ENCODE peak calls at places on chromosomes 13 and 19, in five cellular contexts. L is AG04450, F is AG04449, C is endodermal cell, J is choroid plexus epithelial cell. S is an unnamed sample.

GRCh38 chr19:3029070-3029923 is at the start of gene TLE2:
- DNase-seq in L (no peak), F (no peak), C (peak; percentile 70), J (no peak), S (no peak)

GRCh38 chr19:48053076-48053475 is 9.2 kb upstream of the CABP5 start:
- DNase-seq in L (no peak), F (no peak), C (no peak), J (no peak), S (no peak)

GRCh38 chr13:102273111-102273510 is 128.7 kb downstream of the FGF14 start:
- DNase-seq in L (no peak), F (no peak), C (no peak), J (no peak), S (no peak)

GRCh38 chr13:78029891-78030290 is 111.3 kb upstream of the EDNRB start:
- DNase-seq in L (no peak), F (no peak), C (no peak), J (no peak), S (no peak)

GRCh38 chr13:107665926-107666458 is 549.3 kb downstream of the LIG4 start:
- DNase-seq in L (no peak), F (no peak), C (no peak), J (no peak), S (no peak)

GRCh38 chr13:32408999-32409313 is 19.0 kb downstream of the N4BP2L1 start:
- DNase-seq in L (no peak), F (no peak), C (no peak), J (no peak), S (peak; percentile 11)

GRCh38 chr13:30421093-30422055 is 919 bp upstream of the UBE2L5 start:
- DNase-seq in L (peak; percentile 54), F (no peak), C (peak; percentile 87), J (peak; percentile 78), S (peak; percentile 87)

GRCh38 chr19:8449830-8450229 is 5.1 kb downstream of the HNRNPM start:
- DNase-seq in L (no peak), F (no peak), C (peak; percentile 63), J (no peak), S (no peak)

GRCh38 chr19:35274323-35274722 is 5.6 kb downstream of the USF2 start:
- DNase-seq in L (no peak), F (no peak), C (no peak), J (no peak), S (no peak)

GRCh38 chr13:69468624-69469023 is 639.0 kb upstream of the ATXN8OS start:
- DNase-seq in L (no peak), F (no peak), C (no peak), J (no peak), S (no peak)

DNA sequence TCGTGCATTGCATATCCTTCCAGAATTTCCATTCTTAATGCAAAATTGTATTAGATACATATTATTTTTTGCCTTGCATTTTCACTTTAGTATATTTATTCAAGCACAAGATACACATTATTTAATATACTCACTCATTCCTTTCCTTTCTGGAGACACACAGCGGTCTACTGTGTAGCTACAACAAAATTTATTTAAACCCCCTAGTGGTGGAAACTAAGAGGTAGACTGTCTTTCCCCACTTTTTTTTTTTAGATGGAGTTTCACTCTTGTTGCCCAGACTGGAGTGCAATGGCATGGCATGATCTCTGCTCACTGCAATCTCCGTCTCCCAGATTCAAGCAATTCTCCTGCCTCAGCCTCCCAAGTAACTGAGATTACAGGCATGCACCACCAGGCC is 2040.3 kb upstream of the PCDH20 start:
- DNase-seq in L (no peak), F (no peak), C (no peak), J (peak; percentile 16), S (no peak)
- TF ChIP-seq CTCF in L (peak; percentile 19), F (no peak), C (peak; percentile 74), J (peak; percentile 40), S (no peak)

DNA sequence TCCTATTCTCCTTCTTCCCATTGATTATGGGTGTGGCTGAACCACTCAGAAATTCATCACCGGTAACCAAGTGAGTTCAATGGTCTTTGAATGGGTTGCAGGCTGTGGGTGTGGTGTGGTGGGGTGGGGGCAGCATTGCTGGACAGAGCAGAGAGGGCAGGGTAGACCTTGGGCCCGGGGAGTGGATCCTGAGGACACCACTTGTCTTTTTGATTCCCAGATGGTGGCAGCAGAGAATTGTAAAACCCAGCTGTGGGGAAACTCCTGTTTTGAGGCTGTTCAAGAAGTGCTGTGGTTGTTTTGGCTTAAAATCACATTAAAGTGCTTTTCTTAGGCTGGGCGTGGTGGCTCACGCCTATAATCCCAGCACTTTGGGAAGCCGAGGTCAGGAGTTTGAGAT is 45.8 kb upstream of the RGCC start:
- DNase-seq in L (peak; percentile 16), F (peak; percentile 10), C (peak; percentile 73), J (peak; percentile 83), S (peak; percentile 77)
- TF ChIP-seq CTCF in L (peak; percentile 48), F (peak; percentile 37), C (peak; percentile 67), J (peak; percentile 64), S (peak; percentile 48)

DNA sequence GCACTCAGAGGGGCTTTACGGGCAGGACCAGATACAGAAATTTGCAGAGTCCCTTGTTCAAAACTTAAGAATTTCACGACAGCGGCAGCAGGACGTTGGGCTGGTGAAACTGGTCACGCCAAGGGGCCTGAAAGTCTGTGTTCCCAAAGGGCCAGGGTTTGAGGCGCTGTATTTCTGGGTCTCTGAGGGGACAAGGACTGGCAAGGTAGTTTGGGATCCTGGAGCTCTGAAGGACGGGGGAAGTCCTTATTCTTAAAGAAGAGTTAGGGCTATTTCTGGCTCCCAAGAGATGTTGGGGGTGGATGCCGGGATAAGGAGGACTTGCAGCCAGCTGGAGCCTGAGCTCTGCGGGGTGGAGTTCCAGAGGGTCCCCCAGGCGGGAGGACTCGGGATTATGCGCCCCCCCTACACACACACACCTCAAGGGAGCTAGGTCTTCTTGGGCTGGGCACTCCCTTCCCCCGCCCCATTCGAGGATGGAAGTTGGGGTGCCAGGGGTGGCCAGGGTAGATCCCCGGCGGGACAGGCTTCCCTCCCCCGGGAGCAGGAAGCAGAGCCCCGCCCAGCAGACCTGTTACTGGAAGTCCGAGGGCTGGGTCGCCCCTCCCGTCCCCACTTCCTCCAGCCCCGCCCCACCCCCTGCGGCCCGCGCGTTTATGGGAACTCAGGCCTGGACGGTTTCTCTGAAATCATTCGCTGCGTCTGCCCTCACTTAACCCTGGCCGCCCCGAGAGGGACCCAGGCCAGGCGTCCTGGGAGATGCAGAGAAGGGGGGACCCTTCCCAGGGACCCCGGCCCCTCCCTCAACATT is 5.6 kb downstream of the BCL3 start:
- DNase-seq in L (no peak), F (no peak), C (peak; percentile 87), J (peak; percentile 90), S (peak; percentile 88)
- TF ChIP-seq CTCF in L (peak; percentile 1), F (no peak), C (no peak), J (no peak), S (no peak)

DNA sequence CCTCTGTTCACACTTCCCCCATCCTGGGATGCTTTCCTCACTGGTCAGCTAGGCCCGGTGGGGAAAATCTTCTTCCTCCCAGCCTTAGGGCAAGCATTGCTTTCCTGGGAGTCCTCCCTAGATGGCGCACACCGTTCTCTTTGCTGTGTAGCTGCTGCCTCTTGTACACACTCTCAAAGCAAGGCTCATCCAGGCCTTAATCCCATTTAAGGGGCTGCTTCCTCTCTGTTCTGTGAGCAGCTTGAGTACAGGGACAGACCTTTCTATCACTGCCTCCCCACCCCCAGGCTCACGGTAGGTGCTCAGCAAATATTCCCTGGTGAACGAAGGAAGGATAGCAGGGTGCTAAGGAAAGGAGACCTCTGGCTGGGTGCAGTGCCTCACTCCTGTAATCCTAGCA is 11.0 kb downstream of the SLC7A10 start:
- DNase-seq in L (no peak), F (no peak), C (peak; percentile 86), J (peak; percentile 72), S (peak; percentile 26)
- TF ChIP-seq CTCF in L (peak; percentile 43), F (peak; percentile 22), C (peak; percentile 71), J (peak; percentile 74), S (peak; percentile 42)

DNA sequence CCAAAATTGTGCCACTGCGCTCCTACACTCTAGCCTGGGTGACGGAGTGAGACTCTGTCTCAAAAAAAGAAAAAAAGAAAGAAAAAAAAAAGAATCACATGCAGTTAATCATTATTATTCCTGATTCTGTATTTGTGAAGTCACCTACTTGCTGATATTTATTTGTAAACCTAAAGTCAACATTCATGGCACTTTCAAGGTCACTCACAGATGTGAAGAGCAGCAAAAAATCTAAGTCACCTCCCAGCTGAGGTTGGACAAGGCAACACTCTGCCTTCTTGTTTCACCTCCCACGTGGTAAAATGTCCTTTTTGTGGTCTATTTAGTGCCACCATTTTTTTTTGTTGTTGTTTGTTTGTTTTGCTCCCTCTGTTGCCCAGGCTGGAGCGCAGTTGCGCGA is 26.5 kb downstream of the WDR88 start:
- DNase-seq in L (no peak), F (no peak), C (peak; percentile 6), J (no peak), S (no peak)
- TF ChIP-seq CTCF in L (no peak), F (no peak), C (no peak), J (no peak), S (no peak)

GRCh38 chr19:12284631-12285030 is 10.1 kb downstream of the ZNF44 start:
- DNase-seq in L (no peak), F (no peak), C (no peak), J (no peak), S (no peak)
- TF ChIP-seq CTCF in L (no peak), F (no peak), C (no peak), J (no peak), S (no peak)

GRCh38 chr13:37138917-37139316 is 33.5 kb upstream of the CSNK1A1L start:
- DNase-seq in L (no peak), F (no peak), C (no peak), J (no peak), S (no peak)

GRCh38 chr13:37136633-37137032 is 31.2 kb upstream of the CSNK1A1L start:
- DNase-seq in L (no peak), F (no peak), C (no peak), J (no peak), S (no peak)

GRCh38 chr13:37136187-37136586 is 30.7 kb upstream of the CSNK1A1L start:
- DNase-seq in L (no peak), F (no peak), C (no peak), J (no peak), S (peak; percentile 47)

GRCh38 chr13:37139356-37139755 is 33.9 kb upstream of the CSNK1A1L start:
- DNase-seq in L (no peak), F (no peak), C (no peak), J (no peak), S (no peak)

GRCh38 chr13:37138169-37138568 is 32.7 kb upstream of the CSNK1A1L start:
- DNase-seq in L (no peak), F (no peak), C (peak; percentile 56), J (peak; percentile 73), S (peak; percentile 10)
- TF ChIP-seq CTCF in L (peak; percentile 31), F (peak; percentile 10), C (peak; percentile 77), J (peak; percentile 54), S (no peak)

S was measured in fibroblast of lung.